ENCODE peak calls at places on chromosomes 11 and 22, in eight cellular contexts. P is body of pancreas; R is GM23338; Z is CD4-positive, CD25-positive, alpha-beta regulatory T cell; G is cardiac fibroblast; U is choroid plexus epithelial cell; I is tibial artery; W is transverse colon. M is an unnamed sample.

GRCh38 chr22:27199354-27199753 is 542.0 kb downstream of the MIAT start:
- DNase-seq in P (no peak), R (no peak), Z (no peak), G (no peak), U (no peak), I (no peak), W (no peak), M (no peak)

GRCh38 chr11:44833869-44834452 is 107.2 kb downstream of the TSPAN18 start:
- DNase-seq in P (no peak), R (peak), Z (no peak), G (no peak), U (no peak), I (no peak), W (no peak), M (no peak)

GRCh38 chr11:30775123-30775522 is 189.0 kb upstream of the MPPED2 start:
- DNase-seq in P (no peak), R (peak), Z (no peak), G (no peak), U (no peak), I (no peak), W (no peak), M (no peak)

GRCh38 chr11:15673408-15673811 is 558.7 kb downstream of the INSC start:
- DNase-seq in P (no peak), R (no peak), Z (no peak), G (no peak), U (no peak), I (no peak), W (no peak), M (no peak)

GRCh38 chr11:103380031-103380430 is 270.8 kb downstream of the DYNC2H1 start:
- DNase-seq in P (no peak), R (no peak), Z (no peak), G (peak), U (peak), I (no peak), W (no peak), M (no peak)

GRCh38 chr11:34564807-34565241 is 51.2 kb upstream of the ELF5 start:
- DNase-seq in P (no peak), R (peak), Z (no peak), G (no peak), U (no peak), I (peak), W (no peak), M (no peak)

GRCh38 chr11:7603031-7603781 is 70.1 kb downstream of the CYB5R2 start:
- DNase-seq in P (no peak), R (no peak), Z (no peak), G (no peak), U (no peak), I (no peak), W (no peak), M (no peak)

GRCh38 chr11:116986521-116987105 is 111.6 kb downstream of the SIK3 start:
- DNase-seq in P (peak), R (peak), Z (no peak), G (peak), U (peak), I (no peak), W (no peak), M (peak)

GRCh38 chr22:38083931-38084631 is at the start of gene SLC16A8:
- DNase-seq in P (no peak), R (peak), Z (no peak), G (no peak), U (no peak), I (no peak), W (no peak), M (no peak)

GRCh38 chr11:27171391-27171790 is 130.8 kb downstream of the BBOX1 start:
- DNase-seq in P (no peak), R (no peak), Z (no peak), G (peak), U (no peak), I (no peak), W (no peak), M (no peak)

GRCh38 chr11:15991174-15991655 is 365.1 kb downstream of the SOX6 start:
- DNase-seq in P (no peak), R (no peak), Z (no peak), G (no peak), U (no peak), I (no peak), W (no peak), M (no peak)

GRCh38 chr22:41732096-41732772 is 32.9 kb downstream of the MEI1 start:
- DNase-seq in P (no peak), R (no peak), Z (no peak), G (no peak), U (no peak), I (no peak), W (no peak), M (no peak)

GRCh38 chr11:118379497-118379896 is 20.1 kb downstream of the UBE4A start:
- DNase-seq in P (no peak), R (no peak), Z (no peak), G (no peak), U (no peak), I (no peak), W (no peak), M (no peak)

GRCh38 chr11:3865388-3866193 is 10.1 kb downstream of the STIM1 start:
- DNase-seq in P (no peak), R (peak), Z (no peak), G (peak), U (peak), I (no peak), W (no peak), M (peak)

GRCh38 chr11:110971110-110971509 is 258.9 kb upstream of the ARHGAP20 start:
- DNase-seq in P (no peak), R (no peak), Z (no peak), G (peak), U (peak), I (no peak), W (no peak), M (no peak)

GRCh38 chr11:39221739-39222138 is 2237.7 kb downstream of the LRRC4C start:
- DNase-seq in P (no peak), R (no peak), Z (no peak), G (no peak), U (no peak), I (no peak), W (no peak), M (no peak)

GRCh38 chr11:121105063-121105480 is 4.0 kb downstream of the TECTA start:
- DNase-seq in P (peak), R (no peak), Z (no peak), G (no peak), U (no peak), I (peak), W (no peak), M (no peak)

GRCh38 chr11:131253142-131253884 is 117.1 kb upstream of the NTM start:
- DNase-seq in P (no peak), R (peak), Z (no peak), G (no peak), U (no peak), I (no peak), W (no peak), M (no peak)

GRCh38 chr11:27868226-27868625 is 168.0 kb upstream of the BDNF start:
- DNase-seq in P (no peak), R (no peak), Z (no peak), G (no peak), U (no peak), I (no peak), W (no peak), M (no peak)

GRCh38 chr11:65817312-65817814 is 16.4 kb upstream of the SNX32 start:
- DNase-seq in P (no peak), R (no peak), Z (no peak), G (no peak), U (no peak), I (no peak), W (no peak), M (no peak)

GRCh38 chr22:25741692-25742626 is at the start of gene MYO18B:
- DNase-seq in P (no peak), R (no peak), Z (no peak), G (no peak), U (no peak), I (peak), W (no peak), M (no peak)

GRCh38 chr11:88358040-88358431 is 20.5 kb upstream of the CTSC start:
- DNase-seq in P (no peak), R (no peak), Z (no peak), G (no peak), U (no peak), I (no peak), W (no peak), M (no peak)

GRCh38 chr11:61049854-61050253 is 52.4 kb upstream of the CD5 start:
- DNase-seq in P (no peak), R (no peak), Z (no peak), G (no peak), U (no peak), I (no peak), W (no peak), M (no peak)

GRCh38 chr11:11843233-11843632 is 1.5 kb downstream of the USP47 start:
- DNase-seq in P (peak), R (no peak), Z (no peak), G (peak), U (peak), I (no peak), W (no peak), M (no peak)

GRCh38 chr11:4748435-4748834 is 21.3 kb downstream of the OR51F1 start:
- DNase-seq in P (no peak), R (no peak), Z (no peak), G (peak), U (peak), I (no peak), W (no peak), M (no peak)

GRCh38 chr22:17130199-17130598 is 9.0 kb upstream of the TMEM121B start:
- DNase-seq in P (no peak), R (no peak), Z (no peak), G (no peak), U (no peak), I (no peak), W (no peak), M (no peak)

GRCh38 chr22:28706845-28707244 is 27.2 kb upstream of the TTC28 start:
- DNase-seq in P (no peak), R (no peak), Z (no peak), G (no peak), U (no peak), I (no peak), W (no peak), M (no peak)
- H3K4me3 ChIP-seq in P (no peak), R (no peak), Z (no peak), G (no peak), U (no peak), I (no peak), W (no peak), M (no peak)

GRCh38 chr22:39457546-39458442 is 982 bp downstream of the MGAT3 start:
- DNase-seq in P (no peak), R (no peak), Z (no peak), G (no peak), U (no peak), I (no peak), W (no peak), M (no peak)

GRCh38 chr22:39458443-39459083 is 1.8 kb downstream of the MGAT3 start:
- DNase-seq in P (no peak), R (no peak), Z (no peak), G (no peak), U (no peak), I (no peak), W (no peak), M (no peak)

GRCh38 chr22:39457047-39457545 is 284 bp downstream of the MGAT3 start:
- DNase-seq in P (no peak), R (no peak), Z (no peak), G (no peak), U (no peak), I (no peak), W (no peak), M (no peak)

GRCh38 chr22:39462443-39463147 is 5.8 kb downstream of the MGAT3 start:
- DNase-seq in P (no peak), R (peak), Z (no peak), G (no peak), U (no peak), I (no peak), W (no peak), M (no peak)

GRCh38 chr22:39459681-39460080 is 2.9 kb downstream of the MGAT3 start:
- DNase-seq in P (no peak), R (no peak), Z (no peak), G (no peak), U (no peak), I (no peak), W (no peak), M (no peak)
- H3K4me3 ChIP-seq in P (no peak), R (no peak), Z (no peak), G (no peak), U (no peak), I (no peak), W (no peak), M (no peak)

DNA sequence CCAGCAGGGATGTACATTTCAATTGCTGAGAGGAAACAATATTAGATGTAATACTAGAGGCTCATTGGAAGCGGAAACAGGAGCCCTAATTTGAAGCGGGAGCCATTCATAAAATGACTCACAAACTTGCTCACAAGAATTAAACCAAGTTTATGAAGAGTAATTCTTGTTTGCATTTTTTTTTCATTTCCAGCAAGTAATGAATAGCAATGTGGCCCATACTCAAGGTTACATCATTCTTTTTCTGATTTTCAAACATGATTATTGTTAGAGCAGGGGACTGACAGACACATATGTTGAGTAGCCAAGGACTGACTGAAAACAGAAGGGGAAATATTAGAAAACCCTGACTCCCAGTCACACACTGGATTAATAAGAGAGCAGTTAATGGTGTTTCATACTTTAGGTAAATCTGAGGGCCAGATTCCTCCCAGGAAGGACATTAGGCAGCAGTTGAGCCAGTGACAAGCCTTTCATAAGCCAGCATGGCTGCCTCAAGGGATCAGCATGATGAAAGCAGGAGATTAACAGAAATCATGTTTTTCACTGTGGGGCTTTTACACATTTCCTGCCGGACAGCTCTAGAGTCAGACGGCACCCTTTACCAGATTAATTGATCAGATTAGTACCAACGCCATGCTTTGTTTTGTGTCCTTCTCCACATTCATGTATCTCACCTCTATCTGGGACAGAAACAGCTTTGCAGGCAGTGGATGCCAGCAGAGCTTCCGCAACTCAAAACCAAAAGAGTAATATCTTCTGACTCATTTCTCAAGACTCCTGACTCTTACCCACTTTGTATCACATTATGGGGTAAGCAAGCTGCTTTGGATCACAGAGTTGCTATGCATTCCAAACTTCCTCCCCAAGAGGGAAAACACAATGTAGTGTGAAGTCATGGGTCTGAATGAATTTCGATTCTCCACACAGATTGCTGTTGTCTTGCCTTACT is 831.6 kb downstream of the KCNA4 start:
- DNase-seq in P (no peak), R (no peak), Z (no peak), G (peak), U (peak), I (no peak), W (no peak), M (no peak)
- H3K4me3 ChIP-seq in P (no peak), R (no peak), Z (no peak), G (no peak), U (no peak), I (no peak), W (no peak), M (no peak)

GRCh38 chr11:36009469-36009868 is 65.6 kb downstream of the LDLRAD3 start:
- DNase-seq in P (no peak), R (no peak), Z (no peak), G (peak), U (peak), I (no peak), W (no peak), M (no peak)

GRCh38 chr11:36010010-36010740 is 66.3 kb downstream of the LDLRAD3 start:
- DNase-seq in P (no peak), R (no peak), Z (no peak), G (peak), U (peak), I (no peak), W (no peak), M (no peak)

GRCh38 chr11:36012410-36012809 is 68.5 kb downstream of the LDLRAD3 start:
- DNase-seq in P (no peak), R (no peak), Z (no peak), G (peak), U (peak), I (no peak), W (no peak), M (no peak)

GRCh38 chr11:36012979-36013378 is 69.1 kb downstream of the LDLRAD3 start:
- DNase-seq in P (no peak), R (no peak), Z (no peak), G (peak), U (peak), I (no peak), W (no peak), M (no peak)

DNA sequence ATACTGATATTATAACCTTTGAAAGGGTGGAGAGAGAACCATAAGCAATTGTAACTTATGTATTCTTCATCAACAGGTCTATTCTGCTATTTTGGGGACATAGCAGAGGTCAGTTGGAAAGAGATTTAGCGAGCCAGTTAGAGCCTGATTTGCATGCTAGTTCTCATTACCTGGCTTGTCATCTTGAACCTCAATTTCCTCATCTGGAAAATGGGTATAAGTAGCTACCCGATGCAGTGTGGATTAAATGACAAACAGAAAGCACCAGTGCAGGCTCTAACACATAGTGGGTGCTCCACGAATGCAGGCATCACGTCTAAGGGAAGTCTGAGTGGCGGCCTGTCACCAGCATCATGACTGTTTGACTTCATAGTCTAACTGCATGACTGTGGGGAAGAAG is 67.7 kb downstream of the LDLRAD3 start:
- DNase-seq in P (no peak), R (no peak), Z (no peak), G (no peak), U (no peak), I (no peak), W (no peak), M (no peak)
- H3K4me3 ChIP-seq in P (no peak), R (no peak), Z (no peak), G (no peak), U (no peak), I (no peak), W (no peak), M (no peak)

M was measured in Jurkat, Clone E6-1.